ENCODE peak calls at places on chromosomes 1 and 21, in eight cellular contexts. B, Q, O, U, K, C, R and V are unnamed samples.

GRCh38 chr21:16116798-16117197 is 387.0 kb downstream of the USP25 start:
- DNase-seq in B (no peak), Q (no peak), O (peak; percentile 64), U (peak; percentile 79), K (no peak), C (no peak), R (no peak), V (peak; percentile 80)

GRCh38 chr1:34781071-34781843 is at the start of gene GJB3:
- DNase-seq in B (peak; percentile 61), Q (no peak), O (no peak), U (no peak), K (no peak), C (no peak), R (peak; percentile 58), V (peak; percentile 27)

GRCh38 chr1:195894411-195894810 is 713.8 kb downstream of the KCNT2 start:
- DNase-seq in B (no peak), Q (no peak), O (no peak), U (no peak), K (no peak), C (no peak), R (no peak), V (no peak)

GRCh38 chr21:34592120-34592561 is 22.8 kb downstream of the RCAN1 start:
- DNase-seq in B (no peak), Q (no peak), O (peak; percentile 43), U (no peak), K (no peak), C (no peak), R (peak; percentile 69), V (no peak)

GRCh38 chr1:94883688-94884087 is 43.2 kb downstream of the CNN3 start:
- DNase-seq in B (no peak), Q (no peak), O (peak; percentile 59), U (no peak), K (no peak), C (no peak), R (peak; percentile 60), V (peak; percentile 31)

GRCh38 chr1:210726621-210727020 is 397.9 kb downstream of the HHAT start:
- DNase-seq in B (peak; percentile 74), Q (peak; percentile 77), O (peak; percentile 5), U (peak; percentile 4), K (peak; percentile 23), C (peak; percentile 44), R (no peak), V (peak; percentile 13)

GRCh38 chr1:10834770-10835412 is 38.4 kb upstream of the CASZ1 start:
- DNase-seq in B (no peak), Q (no peak), O (no peak), U (no peak), K (no peak), C (no peak), R (no peak), V (no peak)

GRCh38 chr1:182301026-182301436 is 90.6 kb downstream of the GLUL start:
- DNase-seq in B (no peak), Q (no peak), O (no peak), U (no peak), K (no peak), C (no peak), R (no peak), V (no peak)

GRCh38 chr1:212669102-212669501 is 30.5 kb downstream of the BATF3 start:
- DNase-seq in B (no peak), Q (no peak), O (peak; percentile 31), U (no peak), K (no peak), C (no peak), R (peak; percentile 35), V (peak; percentile 24)

GRCh38 chr1:108699375-108700332 is 7.5 kb downstream of the PRPF38B start:
- DNase-seq in B (no peak), Q (no peak), O (no peak), U (no peak), K (no peak), C (no peak), R (no peak), V (no peak)

GRCh38 chr1:84382127-84382526 is 16.2 kb upstream of the DNASE2B start:
- DNase-seq in B (no peak), Q (no peak), O (no peak), U (no peak), K (no peak), C (no peak), R (no peak), V (peak; percentile 46)

GRCh38 chr21:29302340-29302991 is 3.7 kb downstream of the BACH1 start:
- DNase-seq in B (no peak), Q (no peak), O (peak; percentile 32), U (no peak), K (peak; percentile 7), C (no peak), R (no peak), V (peak; percentile 61)

GRCh38 chr1:43766086-43766784 is 58.9 kb downstream of the ST3GAL3 start:
- DNase-seq in B (peak; percentile 54), Q (peak; percentile 68), O (no peak), U (no peak), K (peak; percentile 63), C (peak; percentile 9), R (no peak), V (no peak)

GRCh38 chr1:36093226-36093625 is 4.5 kb downstream of the ADPRS start:
- DNase-seq in B (peak; percentile 3), Q (no peak), O (no peak), U (no peak), K (no peak), C (no peak), R (no peak), V (no peak)

GRCh38 chr1:159917533-159917932 is 7.8 kb downstream of the TAGLN2 start:
- DNase-seq in B (no peak), Q (no peak), O (no peak), U (no peak), K (no peak), C (no peak), R (no peak), V (no peak)

GRCh38 chr1:179883040-179883501 is 986 bp downstream of the TOR1AIP1 start:
- DNase-seq in B (no peak), Q (no peak), O (no peak), U (no peak), K (no peak), C (no peak), R (peak; percentile 44), V (no peak)

GRCh38 chr1:217506878-217507277 is 124.0 kb downstream of the GPATCH2 start:
- DNase-seq in B (no peak), Q (no peak), O (peak; percentile 39), U (no peak), K (peak; percentile 5), C (no peak), R (no peak), V (peak; percentile 1)

GRCh38 chr1:31762726-31763670 is 1.1 kb downstream of the ADGRB2 start:
- DNase-seq in B (peak; percentile 88), Q (peak; percentile 89), O (no peak), U (no peak), K (peak; percentile 43), C (peak; percentile 76), R (peak; percentile 86), V (peak; percentile 15)

GRCh38 chr21:38861006-38861405 is 55.3 kb downstream of the ETS2 start:
- DNase-seq in B (no peak), Q (no peak), O (no peak), U (no peak), K (no peak), C (no peak), R (no peak), V (no peak)

GRCh38 chr1:67755619-67756018 is 70.6 kb downstream of the GADD45A start:
- DNase-seq in B (no peak), Q (no peak), O (no peak), U (no peak), K (no peak), C (no peak), R (no peak), V (no peak)

GRCh38 chr1:65924471-65924870 is 131.8 kb downstream of the PDE4B start:
- DNase-seq in B (no peak), Q (no peak), O (peak; percentile 74), U (peak; percentile 53), K (no peak), C (no peak), R (peak; percentile 51), V (peak; percentile 79)

GRCh38 chr1:214685906-214686305 is 82.9 kb downstream of the CENPF start:
- DNase-seq in B (no peak), Q (no peak), O (no peak), U (no peak), K (no peak), C (no peak), R (no peak), V (no peak)

GRCh38 chr1:34441661-34442060 is 265.0 kb downstream of the C1orf94 start:
- DNase-seq in B (no peak), Q (no peak), O (no peak), U (no peak), K (no peak), C (no peak), R (no peak), V (no peak)

GRCh38 chr1:26597629-26598039 is 68.1 kb downstream of the RPS6KA1 start:
- DNase-seq in B (no peak), Q (no peak), O (peak; percentile 72), U (peak; percentile 38), K (peak; percentile 56), C (no peak), R (peak; percentile 65), V (peak; percentile 69)

GRCh38 chr1:221672160-221672762 is 69.6 kb downstream of the DUSP10 start:
- DNase-seq in B (no peak), Q (no peak), O (peak; percentile 83), U (peak; percentile 78), K (no peak), C (no peak), R (no peak), V (peak; percentile 82)

GRCh38 chr1:80244366-80244765 is 1237.8 kb upstream of the ADGRL4 start:
- DNase-seq in B (no peak), Q (no peak), O (no peak), U (no peak), K (no peak), C (no peak), R (no peak), V (peak; percentile 11)

GRCh38 chr21:34197561-34197960 is 124.2 kb downstream of the MRPS6 start:
- DNase-seq in B (no peak), Q (no peak), O (no peak), U (no peak), K (no peak), C (no peak), R (no peak), V (no peak)

GRCh38 chr1:234875328-234875952 is 253.2 kb downstream of the TOMM20 start:
- DNase-seq in B (no peak), Q (no peak), O (no peak), U (no peak), K (no peak), C (no peak), R (no peak), V (no peak)

GRCh38 chr1:24727490-24728214 is 17.6 kb upstream of the CLIC4 start:
- DNase-seq in B (no peak), Q (no peak), O (peak; percentile 89), U (no peak), K (no peak), C (no peak), R (peak; percentile 85), V (peak; percentile 72)

GRCh38 chr1:31799895-31800676 is 15.7 kb downstream of the SPOCD1 start:
- DNase-seq in B (no peak), Q (peak; percentile 58), O (no peak), U (no peak), K (no peak), C (no peak), R (no peak), V (no peak)

GRCh38 chr1:197130677-197131304 is 15.7 kb downstream of the ASPM start:
- DNase-seq in B (no peak), Q (no peak), O (no peak), U (peak; percentile 34), K (no peak), C (no peak), R (peak; percentile 20), V (peak; percentile 83)

GRCh38 chr1:86466986-86467385 is 1.7 kb upstream of the CLCA1 start:
- DNase-seq in B (no peak), Q (no peak), O (peak; percentile 50), U (no peak), K (no peak), C (no peak), R (no peak), V (peak; percentile 19)

GRCh38 chr1:171748651-171749050 is 6.8 kb upstream of the VAMP4 start:
- DNase-seq in B (no peak), Q (no peak), O (no peak), U (no peak), K (no peak), C (no peak), R (no peak), V (no peak)

GRCh38 chr1:3072948-3073519 is 4.0 kb downstream of the PRDM16 start:
- DNase-seq in B (no peak), Q (no peak), O (no peak), U (no peak), K (no peak), C (no peak), R (no peak), V (no peak)